ENCODE peak calls at places on chromosome 6, in nine cellular contexts. E, Z, P, N, A, Q, G, H and L are unnamed samples.

GRCh38 chr6:75116946-75117345 is 88.9 kb downstream of the COL12A1 start:
- DNase-seq in N (no peak), A (no peak), P (peak; percentile 37), Q (no peak), Z (peak; percentile 42), H (no peak), G (no peak), E (no peak), L (no peak)

GRCh38 chr6:42960243-42961019 is at the start of gene GNMT:
- DNase-seq in Z (peak; percentile 26), N (peak; percentile 64), G (peak; percentile 74), Q (peak; percentile 82), P (peak; percentile 40), E (peak; percentile 25), H (peak; percentile 84), A (peak; percentile 92), L (no peak)

GRCh38 chr6:132132911-132133639 is 181.9 kb upstream of the CCN2 start:
- DNase-seq in A (no peak), G (peak; percentile 56), N (peak; percentile 71), H (no peak), Q (no peak), Z (peak; percentile 65), P (peak; percentile 76), E (peak; percentile 21), L (no peak)

GRCh38 chr6:110140650-110141049 is 38.8 kb downstream of the WASF1 start:
- DNase-seq in P (peak; percentile 15), N (peak; percentile 65), Z (peak; percentile 74), E (no peak), A (no peak), H (no peak), Q (no peak), G (peak; percentile 18), L (no peak)

GRCh38 chr6:42846505-42846904 is 32.9 kb upstream of the RPL7L1 start:
- DNase-seq in Q (no peak), P (no peak), E (no peak), G (no peak), Z (no peak), N (no peak), A (no peak), H (no peak), L (no peak)

GRCh38 chr6:117264487-117265424 is 602 bp upstream of the VGLL2 start:
- DNase-seq in N (peak; percentile 17), Z (no peak), Q (no peak), E (no peak), H (no peak), G (no peak), A (no peak), P (peak; percentile 12), L (no peak)

GRCh38 chr6:121285041-121285440 is 49.2 kb downstream of the TBC1D32 start:
- DNase-seq in N (peak; percentile 29), Q (no peak), E (no peak), G (no peak), A (no peak), P (peak; percentile 90), H (no peak), Z (peak; percentile 79), L (no peak)

GRCh38 chr6:1993049-1993448 is 252.4 kb downstream of the GMDS start:
- DNase-seq in Q (no peak), N (peak; percentile 72), E (no peak), A (no peak), Z (peak; percentile 22), H (no peak), G (peak; percentile 29), P (peak; percentile 53), L (no peak)

GRCh38 chr6:166903027-166903426 is 53.3 kb downstream of the RNASET2 start:
- DNase-seq in E (no peak), N (no peak), G (no peak), Q (no peak), A (no peak), P (peak; percentile 30), H (no peak), Z (peak; percentile 42), L (no peak)

GRCh38 chr6:158042245-158042798 is 60.7 kb downstream of the SYNJ2 start:
- DNase-seq in Z (peak; percentile 91), A (peak; percentile 51), E (peak; percentile 81), Q (no peak), P (peak; percentile 96), H (peak; percentile 5), G (peak; percentile 72), N (peak; percentile 82), L (no peak)

GRCh38 chr6:125995972-125996580 is 9.7 kb downstream of the TRMT11 start:
- DNase-seq in G (peak; percentile 71), E (no peak), Q (peak; percentile 67), A (peak; percentile 75), H (peak; percentile 78), N (peak; percentile 64), P (peak; percentile 47), Z (peak; percentile 81), L (peak; percentile 19)

GRCh38 chr6:157198425-157199279 is 124.7 kb downstream of the TMEM242 start:
- DNase-seq in N (peak; percentile 97), H (no peak), G (peak; percentile 29), Z (no peak), Q (peak; percentile 88), E (peak; percentile 64), A (peak; percentile 92), P (no peak), L (no peak)

GRCh38 chr6:5732496-5732895 is 274.2 kb downstream of the NRN1 start:
- DNase-seq in Z (no peak), E (peak; percentile 32), P (no peak), A (no peak), H (peak; percentile 24), N (no peak), Q (no peak), G (no peak), L (no peak)

GRCh38 chr6:43119456-43119855 is 43.3 kb downstream of the PTK7 start:
- DNase-seq in H (no peak), P (no peak), Q (no peak), G (no peak), Z (no peak), A (no peak), E (no peak), N (no peak), L (no peak)

GRCh38 chr6:150418825-150419594 is 50.2 kb downstream of the IYD start:
- DNase-seq in G (peak; percentile 59), Q (peak; percentile 77), P (peak; percentile 55), E (peak; percentile 38), A (peak; percentile 85), N (peak; percentile 50), H (peak; percentile 72), Z (peak; percentile 79), L (no peak)

GRCh38 chr6:150416120-150416519 is 47.3 kb downstream of the IYD start:
- DNase-seq in P (no peak), Z (no peak), H (no peak), Q (no peak), A (no peak), N (peak; percentile 4), G (no peak), E (no peak), L (no peak)

GRCh38 chr6:150420428-150420827 is 51.6 kb downstream of the IYD start:
- DNase-seq in G (no peak), Q (no peak), H (no peak), Z (no peak), A (no peak), P (no peak), E (no peak), N (no peak), L (no peak)

GRCh38 chr6:150417247-150417646 is 48.4 kb downstream of the IYD start:
- DNase-seq in E (no peak), Z (no peak), A (no peak), H (no peak), P (no peak), G (no peak), N (no peak), Q (no peak), L (no peak)

GRCh38 chr6:150417899-150418824 is 49.4 kb downstream of the IYD start:
- DNase-seq in G (peak; percentile 86), H (peak; percentile 80), P (peak; percentile 89), Q (peak; percentile 27), E (no peak), A (no peak), Z (peak; percentile 93), N (peak; percentile 79), L (peak; percentile 45)
- TF ChIP-seq CTCF in G (peak; percentile 80), H (peak; percentile 80), P (peak; percentile 82), Q (peak; percentile 75), E (peak; percentile 74), A (peak; percentile 80), Z (peak; percentile 82), N (peak; percentile 85), L (peak; percentile 76)

GRCh38 chr6:31205638-31206037 is 35.2 kb upstream of the POU5F1 start:
- DNase-seq in E (no peak), G (no peak), H (no peak), A (no peak), Z (no peak), N (no peak), Q (no peak), P (no peak), L (no peak)

GRCh38 chr6:31203345-31203979 is 33.0 kb upstream of the POU5F1 start:
- DNase-seq in A (no peak), Q (peak; percentile 55), P (peak; percentile 80), N (peak; percentile 85), E (no peak), G (peak; percentile 92), Z (peak; percentile 55), H (no peak), L (peak; percentile 68)

GRCh38 chr6:31208506-31208905 is 38.0 kb upstream of the POU5F1 start:
- DNase-seq in P (no peak), Q (no peak), A (no peak), N (no peak), Z (no peak), E (no peak), H (no peak), G (no peak), L (no peak)

GRCh38 chr6:31202259-31203166 is 32.0 kb upstream of the POU5F1 start:
- DNase-seq in Z (no peak), N (peak; percentile 37), P (no peak), A (no peak), E (no peak), H (no peak), G (peak; percentile 74), Q (no peak), L (no peak)

DNA sequence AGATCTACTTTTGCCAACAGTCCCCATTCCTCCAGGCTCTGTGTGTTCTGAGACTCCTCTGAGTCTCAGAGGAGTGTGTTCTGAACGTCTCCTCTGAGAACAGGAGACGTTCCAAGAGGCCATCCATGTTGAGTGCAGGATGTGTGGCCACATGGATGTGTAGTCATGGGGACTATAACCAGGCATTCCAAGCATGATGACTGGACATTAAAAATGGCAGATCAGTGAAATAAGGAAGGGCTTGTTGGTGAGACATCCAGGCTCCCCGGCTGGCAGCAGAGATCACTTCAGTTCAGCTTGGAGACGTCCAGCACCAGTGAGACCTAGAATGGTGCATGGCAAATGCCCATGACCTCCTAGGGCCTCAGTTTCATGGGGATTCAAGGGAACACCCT is 34.3 kb upstream of the POU5F1 start:
- DNase-seq in P (peak; percentile 14), Q (no peak), N (no peak), H (no peak), A (no peak), Z (no peak), G (no peak), E (no peak), L (no peak)
- H3K4me3 ChIP-seq in P (no peak overlapping the region), Q (no peak overlapping the region), N (no peak overlapping the region), H (no peak overlapping the region), A (no peak overlapping the region), Z (no peak overlapping the region), G (peak overlapping the region; percentile 73), E (no peak overlapping the region), L (peak overlapping the region; percentile 55)

GRCh38 chr6:143592335-143592734 is 80.8 kb upstream of the FUCA2 start:
- DNase-seq in Q (no peak), N (no peak), P (no peak), G (peak; percentile 39), Z (no peak), H (no peak), E (no peak), A (no peak), L (no peak)
- TF ChIP-seq CTCF in Q (peak; percentile 10), N (peak; percentile 41), P (peak; percentile 21), G (peak; percentile 61), Z (peak; percentile 43), H (peak; percentile 30), E (no peak), A (peak; percentile 36), L (peak; percentile 39)

GRCh38 chr6:135850882-135851281 is 619 bp upstream of the PDE7B start:
- DNase-seq in H (no peak), A (no peak), G (no peak), N (no peak), E (no peak), P (no peak), Z (no peak), Q (no peak), L (no peak)
- H3K4me3 ChIP-seq in H (no peak overlapping the region), A (no peak overlapping the region), G (peak overlapping the region; percentile 60), N (no peak overlapping the region), E (no peak overlapping the region), P (peak overlapping the region; percentile 18), Z (no peak overlapping the region), Q (no peak overlapping the region), L (no peak overlapping the region)